ENCODE peak calls at places on chromosomes 7 and 10, in seven cellular contexts. S, Y, Z, N, Q, V and U are unnamed samples.

GRCh38 chr10:124146491-124146890 is 53.1 kb upstream of the CHST15 start:
- DNase-seq in Q (no peak), Y (no peak), N (no peak), V (no peak), Z (no peak), S (no peak), U (no peak)

GRCh38 chr10:131002031-131002861 is 309.3 kb downstream of the TCERG1L start:
- DNase-seq in S (no peak), Z (no peak), Q (no peak), N (no peak), V (no peak), Y (no peak), U (no peak)

GRCh38 chr10:32346551-32347362 is at the start of gene EPC1:
- DNase-seq in Z (peak; percentile 79), N (peak; percentile 87), V (peak; percentile 93), S (peak; percentile 87), Q (peak; percentile 86), Y (peak; percentile 92), U (peak; percentile 82)

GRCh38 chr10:86401588-86402282 is 35.1 kb upstream of the GRID1 start:
- DNase-seq in V (no peak), Z (no peak), N (no peak), Y (peak; percentile 36), S (no peak), Q (peak; percentile 47), U (no peak)

GRCh38 chr7:126524967-126525366 is 727.8 kb downstream of the GRM8 start:
- DNase-seq in V (no peak), Z (no peak), N (no peak), Y (no peak), S (no peak), Q (no peak), U (no peak)

GRCh38 chr7:34191041-34191440 is 285.7 kb downstream of the BMPER start:
- DNase-seq in N (no peak), Y (no peak), Z (no peak), S (no peak), V (no peak), Q (no peak), U (no peak)

GRCh38 chr7:129160161-129160911 is 15.8 kb downstream of the TSPAN33 start:
- DNase-seq in N (no peak), Q (no peak), Y (no peak), V (no peak), S (no peak), Z (no peak), U (no peak)

GRCh38 chr7:110253083-110253482 is 837.8 kb upstream of the LRRN3 start:
- DNase-seq in Q (no peak), Y (no peak), S (no peak), V (no peak), Z (no peak), N (no peak), U (no peak)

GRCh38 chr7:90788057-90788456 is 191.9 kb downstream of the CDK14 start:
- DNase-seq in Q (no peak), Y (no peak), N (no peak), S (no peak), V (no peak), Z (no peak), U (no peak)

GRCh38 chr7:25894002-25894901 is 257.7 kb upstream of the NFE2L3 start:
- DNase-seq in S (peak; percentile 49), N (peak; percentile 54), Z (no peak), Q (no peak), V (peak; percentile 60), Y (peak; percentile 47), U (no peak)